ENCODE peak calls at places on chromosomes 11 and 22, in ten cellular contexts. Y, K, F, N, L, W, O, Z, M and T are unnamed samples.

GRCh38 chr11:17812286-17813187 is 78.0 kb downstream of the KCNC1 start:
- DNase-seq in N (no peak), K (no peak), Z (no peak), W (no peak), F (no peak), M (no peak), L (no peak), Y (no peak), O (no peak), T (no peak)

GRCh38 chr11:105111145-105111944 is 28.2 kb downstream of the CARD18 start:
- DNase-seq in Z (no peak), L (no peak), N (no peak), K (no peak), F (no peak), M (no peak), W (no peak), O (peak; percentile 8), Y (no peak), T (no peak)

GRCh38 chr11:76617553-76618265 is 52.8 kb downstream of the LRRC32 start:
- DNase-seq in K (no peak), M (peak; percentile 75), O (no peak), N (peak; percentile 56), F (no peak), Z (no peak), W (no peak), Y (no peak), L (no peak), T (peak; percentile 53)

GRCh38 chr11:16968196-16968595 is 46.0 kb downstream of the PLEKHA7 start:
- DNase-seq in W (no peak), L (no peak), N (no peak), K (no peak), O (no peak), F (no peak), M (no peak), Z (no peak), Y (no peak), T (no peak)

GRCh38 chr22:49149721-49150608 is 677.7 kb downstream of the BRD1 start:
- DNase-seq in K (no peak), N (no peak), M (no peak), L (no peak), Y (no peak), O (no peak), F (no peak), Z (no peak), W (no peak), T (no peak)

GRCh38 chr22:25419247-25420113 is 145.0 kb upstream of the GRK3 start:
- DNase-seq in L (no peak), O (no peak), Y (no peak), W (no peak), K (no peak), Z (no peak), F (no peak), M (peak; percentile 31), N (peak; percentile 37), T (peak; percentile 10)

GRCh38 chr11:67576742-67577475 is 6.7 kb upstream of the GSTP1 start:
- DNase-seq in Z (no peak), M (no peak), N (no peak), L (no peak), K (no peak), W (peak; percentile 64), Y (no peak), F (no peak), O (no peak), T (no peak)

GRCh38 chr11:61092280-61092766 is 10.0 kb upstream of the CD5 start:
- DNase-seq in Y (peak; percentile 48), N (no peak), W (no peak), K (no peak), O (no peak), F (peak; percentile 53), M (no peak), Z (no peak), L (no peak), T (no peak)

GRCh38 chr11:3041699-3042098 is 15.5 kb downstream of the CARS1 start:
- DNase-seq in Y (no peak), F (no peak), M (no peak), N (no peak), W (no peak), Z (no peak), L (no peak), K (no peak), O (no peak), T (no peak)

GRCh38 chr11:83093634-83094033 is 21.9 kb upstream of the RAB30 start:
- DNase-seq in Y (no peak), L (no peak), W (no peak), O (no peak), K (no peak), F (no peak), N (no peak), M (no peak), Z (no peak), T (no peak)

GRCh38 chr11:19934828-19935259 is 222.2 kb downstream of the NAV2 start:
- DNase-seq in W (no peak), M (peak; percentile 78), O (no peak), N (peak; percentile 73), L (peak; percentile 77), K (no peak), F (no peak), Y (no peak), Z (no peak), T (peak; percentile 92)

GRCh38 chr11:11113676-11114075 is 239.4 kb downstream of the CSNK2A3 start:
- DNase-seq in Y (no peak), F (no peak), Z (no peak), M (no peak), W (no peak), K (no peak), O (no peak), N (no peak), L (no peak), T (no peak)